ENCODE peak calls at places on chromosome 1, in ten cellular contexts. V, W, A, O, J, U, Z, X, F and D are unnamed samples. For H3K4me1, the result is how much of the 10 kb centered on the place peaks cover.

GRCh38 chr1:109639063-109639840 is 16.6 kb upstream of the GSTM4 start:
- DNase-seq in V (no peak), W (no peak), A (no peak), O (no peak), J (no peak), U (peak), Z (no peak), X (no peak), F (no peak), D (peak)

GRCh38 chr1:21277178-21277577 is 13.1 kb downstream of the ECE1 start:
- DNase-seq in V (no peak), W (no peak), A (peak), O (peak), J (peak), U (no peak), Z (peak), X (no peak), F (no peak), D (no peak)

GRCh38 chr1:9270290-9270900 is 22.3 kb upstream of the SPSB1 start:
- DNase-seq in V (no peak), W (no peak), A (no peak), O (no peak), J (no peak), U (no peak), Z (peak), X (no peak), F (no peak), D (peak)

GRCh38 chr1:54120698-54121481 is 31.9 kb downstream of the CDCP2 start:
- DNase-seq in V (no peak), W (no peak), A (no peak), O (no peak), J (no peak), U (no peak), Z (no peak), X (no peak), F (peak), D (peak)

GRCh38 chr1:81703352-81703735 is 97.4 kb upstream of the ADGRL2 start:
- DNase-seq in V (no peak), W (no peak), A (no peak), O (no peak), J (no peak), U (no peak), Z (no peak), X (no peak), F (peak), D (no peak)

GRCh38 chr1:40898434-40898900 is 36.3 kb upstream of the CITED4 start:
- DNase-seq in V (no peak), W (no peak), A (peak), O (peak), J (no peak), U (peak), Z (no peak), X (no peak), F (peak), D (peak)

GRCh38 chr1:12565094-12565965 is 52.7 kb downstream of the DHRS3 start:
- DNase-seq in V (no peak), W (no peak), A (no peak), O (no peak), J (no peak), U (no peak), Z (no peak), X (no peak), F (no peak), D (no peak)

GRCh38 chr1:56688522-56689026 is 43.5 kb downstream of the PRKAA2 start:
- DNase-seq in V (peak), W (no peak), A (no peak), O (no peak), J (no peak), U (no peak), Z (no peak), X (no peak), F (peak), D (no peak)

GRCh38 chr1:186292875-186293274 is 82.2 kb downstream of the TPR start:
- DNase-seq in V (no peak), W (no peak), A (no peak), O (no peak), J (no peak), U (no peak), Z (no peak), X (no peak), F (no peak), D (no peak)

GRCh38 chr1:117661027-117661426 is 55.2 kb downstream of the TENT5C start:
- DNase-seq in V (no peak), W (no peak), A (no peak), O (no peak), J (no peak), U (no peak), Z (no peak), X (no peak), F (no peak), D (no peak)

GRCh38 chr1:41670558-41670957 is 186.1 kb upstream of the EDN2 start:
- DNase-seq in V (no peak), W (no peak), A (no peak), O (no peak), J (no peak), U (no peak), Z (no peak), X (no peak), F (peak), D (no peak)

GRCh38 chr1:89866568-89866967 is 45.7 kb downstream of the LRRC8D start:
- DNase-seq in V (no peak), W (no peak), A (no peak), O (no peak), J (no peak), U (no peak), Z (no peak), X (no peak), F (no peak), D (no peak)

GRCh38 chr1:67679691-67680090 is 5.3 kb upstream of the GADD45A start:
- DNase-seq in V (no peak), W (no peak), A (no peak), O (no peak), J (no peak), U (no peak), Z (no peak), X (no peak), F (peak), D (no peak)
- H3K4me1 ChIP-seq in V (under half), W (under half), A (under half), O (under half), J (under half), U (under half), Z (under half), X (under half), F (under half), D (under half)

GRCh38 chr1:65253800-65254319 is 55.5 kb upstream of the DNAJC6 start:
- DNase-seq in V (peak), W (no peak), A (no peak), O (no peak), J (no peak), U (no peak), Z (no peak), X (no peak), F (peak), D (no peak)

GRCh38 chr1:65255088-65256050 is 54.0 kb upstream of the DNAJC6 start:
- DNase-seq in V (no peak), W (no peak), A (peak), O (peak), J (no peak), U (no peak), Z (no peak), X (no peak), F (no peak), D (no peak)

GRCh38 chr1:65250826-65251225 is 58.5 kb upstream of the DNAJC6 start:
- DNase-seq in V (no peak), W (no peak), A (no peak), O (no peak), J (no peak), U (no peak), Z (no peak), X (no peak), F (no peak), D (no peak)

GRCh38 chr1:65256860-65257719 is 52.3 kb upstream of the DNAJC6 start:
- DNase-seq in V (no peak), W (no peak), A (no peak), O (no peak), J (no peak), U (no peak), Z (no peak), X (no peak), F (no peak), D (no peak)

DNA sequence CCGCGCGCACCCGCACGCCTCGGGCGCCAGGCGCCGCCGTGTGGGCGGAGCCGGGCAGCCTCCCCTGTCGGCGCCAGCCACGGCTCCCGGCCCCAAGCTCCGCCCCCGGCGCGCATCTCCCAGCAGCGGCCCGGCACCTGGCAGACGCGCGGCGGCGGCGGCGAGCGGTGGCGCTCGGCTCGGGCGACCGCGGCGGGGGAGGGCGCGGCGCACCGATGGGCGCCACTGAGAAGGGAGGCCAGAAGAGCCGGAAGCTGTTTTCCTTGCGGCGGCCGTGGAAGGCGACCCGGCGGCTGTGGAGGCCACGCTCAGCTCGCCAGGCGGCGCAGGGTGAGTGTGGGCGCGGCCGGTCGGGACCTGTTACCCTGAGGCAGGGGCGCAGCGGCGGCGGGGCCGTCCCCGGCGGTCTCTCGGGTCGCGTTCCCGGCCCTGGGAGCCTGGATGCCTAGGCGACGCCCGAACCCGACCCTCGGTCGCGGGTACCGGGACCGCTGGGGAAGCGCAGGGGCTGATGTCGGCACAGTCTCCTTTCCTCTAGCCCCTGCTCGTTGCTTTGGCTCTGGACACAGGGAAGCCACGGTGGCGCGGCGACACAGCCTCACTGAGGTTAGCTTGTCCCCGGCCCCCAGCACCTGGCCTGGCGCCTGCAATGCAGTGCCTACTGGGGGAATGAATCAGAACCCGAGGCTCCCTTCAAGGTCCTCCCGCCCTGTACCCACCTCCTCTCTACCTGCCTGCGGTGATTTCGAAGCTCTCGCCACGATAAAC is 54.8 kb upstream of the DNAJC6 start:
- DNase-seq in V (peak), W (no peak), A (peak), O (peak), J (peak), U (peak), Z (peak), X (peak), F (peak), D (peak)
- TF ChIP-seq CTCF in V (no peak), W (no peak), A (peak), O (no peak), J (no peak), U (no peak), Z (peak), X (no peak), F (no peak), D (peak)

GRCh38 chr1:162626733-162627132 is 5.5 kb upstream of the DDR2 start:
- DNase-seq in V (no peak), W (no peak), A (no peak), O (no peak), J (no peak), U (no peak), Z (no peak), X (no peak), F (no peak), D (no peak)
- H3K4me1 ChIP-seq in V (under half), W (under half), A (under half), O (under half), J (half or more), U (under half), Z (under half), X (under half), F (under half), D (under half)

DNA sequence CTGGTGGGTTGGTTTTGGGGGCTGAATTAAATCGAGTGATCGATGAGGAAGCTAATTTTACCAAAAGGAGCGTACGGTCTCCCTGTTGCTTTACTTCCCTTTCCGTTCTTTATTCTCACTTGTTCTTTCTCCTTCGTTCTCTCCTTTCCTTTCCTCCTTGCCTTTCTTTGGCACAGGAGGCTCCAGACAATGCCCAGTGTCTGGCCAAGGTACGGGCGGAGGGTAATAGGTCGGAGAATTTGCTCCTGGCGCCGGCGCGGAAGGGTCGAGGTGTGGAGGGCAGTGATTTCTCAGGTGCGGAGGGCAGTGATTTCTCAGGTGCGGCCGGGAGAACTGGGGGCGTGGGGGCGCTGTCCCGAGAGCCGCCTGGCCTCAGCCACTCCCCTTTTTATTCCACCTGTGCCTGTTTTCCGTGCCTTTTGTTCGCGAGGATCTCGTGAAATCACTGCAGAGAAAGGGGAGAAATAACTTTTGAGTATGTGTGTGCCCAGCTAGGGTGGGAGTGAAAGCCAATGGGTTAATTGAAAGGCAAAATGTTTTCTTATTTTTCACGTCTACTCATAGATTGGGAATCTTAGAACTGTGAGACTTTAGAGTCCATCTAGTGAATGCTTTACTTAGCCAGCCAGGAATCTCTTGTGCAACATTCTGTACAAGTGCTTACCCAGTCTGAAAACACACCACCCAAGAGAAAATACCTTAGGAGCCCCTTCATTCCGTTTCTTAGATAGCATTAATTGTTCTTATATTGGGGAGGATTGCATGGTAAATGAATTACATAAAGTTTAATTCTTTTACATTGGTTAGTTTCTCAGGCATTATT is 1.3 kb downstream of the FNBP1L start:
- DNase-seq in V (no peak), W (no peak), A (peak), O (peak), J (no peak), U (no peak), Z (no peak), X (no peak), F (peak), D (peak)
- TF ChIP-seq CTCF in V (peak), W (no peak), A (no peak), O (no peak), J (no peak), U (no peak), Z (no peak), X (no peak), F (no peak), D (peak)

GRCh38 chr1:94207695-94208094 is 29.7 kb downstream of the ARHGAP29 start:
- DNase-seq in V (no peak), W (no peak), A (no peak), O (no peak), J (no peak), U (no peak), Z (no peak), X (no peak), F (no peak), D (no peak)
- H3K4me1 ChIP-seq in V (under half), W (under half), A (under half), O (under half), J (under half), U (under half), Z (under half), X (under half), F (under half), D (under half)

GRCh38 chr1:151165738-151166505 is at the start of the genes LYSMD1 and SCNM1:
- DNase-seq in V (peak), W (peak), A (peak), O (peak), J (peak), U (peak), Z (peak), X (peak), F (peak), D (peak)
- TF ChIP-seq CTCF in V (no peak), W (no peak), A (peak), O (no peak), J (no peak), U (peak), Z (peak), X (no peak), F (no peak), D (no peak)